ENCODE peak calls at places on chromosomes 12 and 14, in ten cellular contexts. C is cardiac fibroblast, T is substantia nigra, U is posterior cingulate gyrus, D is iris pigment epithelial cell, P is KBM-7, B is neural crest cell, N is ELR, X is PC-3, L is GM03348. S is an unnamed sample.
A peak's percentile ranks its signal among the peaks of the same experiment; 100 is the strongest.

GRCh38 chr14:23660290-23661226 is 24.4 kb downstream of the DHRS2 start:
- DNase-seq in N (no peak), C (no peak), L (no peak), X (no peak), B (no peak), T (no peak), U (peak; percentile 91), P (no peak), D (no peak), S (peak; percentile 40)

GRCh38 chr12:83015390-83016225 is 328.9 kb downstream of the TMTC2 start:
- DNase-seq in C (peak; percentile 49), B (no peak), P (no peak), T (no peak), N (no peak), X (no peak), L (no peak), D (peak; percentile 41), U (no peak), S (no peak)

GRCh38 chr12:91017511-91018263 is 12.9 kb upstream of the EPYC start:
- DNase-seq in P (no peak), C (no peak), X (no peak), B (no peak), N (no peak), U (no peak), L (no peak), T (no peak), D (no peak), S (no peak)

GRCh38 chr12:128008341-128008740 is 258.6 kb upstream of the TMEM132C start:
- DNase-seq in P (no peak), D (peak; percentile 50), T (no peak), U (no peak), N (peak; percentile 48), X (peak; percentile 86), B (no peak), L (no peak), C (no peak), S (no peak)

GRCh38 chr14:38481939-38482678 is 226.2 kb upstream of the CLEC14A start:
- DNase-seq in B (no peak), X (peak; percentile 66), C (peak; percentile 58), L (peak; percentile 32), T (no peak), P (no peak), U (no peak), N (peak; percentile 52), D (peak; percentile 74), S (no peak)

GRCh38 chr12:18629445-18629844 is 108.4 kb downstream of the PLCZ1 start:
- DNase-seq in C (no peak), L (no peak), N (no peak), D (no peak), X (peak; percentile 1), P (no peak), B (no peak), T (no peak), U (no peak), S (no peak)

GRCh38 chr12:27303139-27304111 is 29.2 kb upstream of the BMAL2 start:
- DNase-seq in X (peak; percentile 72), D (no peak), L (no peak), P (no peak), C (no peak), T (no peak), N (no peak), B (no peak), U (no peak), S (no peak)

GRCh38 chr12:8822298-8822697 is at the start of gene A2ML1:
- DNase-seq in C (no peak), D (no peak), X (peak; percentile 72), L (no peak), T (no peak), B (no peak), P (no peak), N (no peak), U (no peak), S (no peak)

GRCh38 chr14:75562494-75562893 is 15.9 kb upstream of the FLVCR2 start:
- DNase-seq in B (no peak), L (no peak), D (no peak), X (no peak), P (no peak), U (no peak), T (no peak), C (no peak), N (no peak), S (no peak)

GRCh38 chr12:1809606-1810140 is 10.7 kb upstream of the LRTM2 start:
- DNase-seq in D (no peak), L (no peak), N (no peak), P (no peak), C (no peak), T (no peak), U (peak; percentile 26), B (no peak), X (no peak), S (no peak)

GRCh38 chr12:121801601-121802484 is 2.0 kb upstream of the SETD1B start:
- DNase-seq in D (peak; percentile 63), N (no peak), X (peak; percentile 27), T (no peak), P (peak; percentile 62), B (no peak), U (no peak), L (no peak), C (peak; percentile 79), S (no peak)

GRCh38 chr12:113528606-113529005 is 56.9 kb upstream of the LHX5 start:
- DNase-seq in C (no peak), B (no peak), N (no peak), U (no peak), L (no peak), D (no peak), P (no peak), T (no peak), X (no peak), S (no peak)

GRCh38 chr12:116595186-116595585 is 36.0 kb downstream of the MAP1LC3B2 start:
- DNase-seq in B (no peak), X (no peak), L (peak; percentile 80), N (no peak), P (no peak), D (no peak), U (no peak), C (peak; percentile 79), T (no peak), S (no peak)

GRCh38 chr14:26984318-26985177 is 386.7 kb upstream of the NOVA1 start:
- DNase-seq in X (peak; percentile 78), N (peak; percentile 54), T (peak; percentile 57), C (peak; percentile 86), P (peak; percentile 54), L (peak; percentile 18), D (peak; percentile 60), U (no peak), B (peak; percentile 78), S (peak; percentile 39)

GRCh38 chr12:15527201-15527782 is 205.0 kb downstream of the PTPRO start:
- DNase-seq in L (no peak), B (no peak), N (peak; percentile 54), U (peak; percentile 86), D (peak; percentile 48), T (peak; percentile 2), C (peak; percentile 49), X (peak; percentile 53), P (peak; percentile 65), S (peak; percentile 41)

GRCh38 chr12:47811070-47811391 is 8.7 kb downstream of the HDAC7 start:
- DNase-seq in U (no peak), X (no peak), P (no peak), L (no peak), B (no peak), N (no peak), C (no peak), D (no peak), T (no peak), S (no peak)

GRCh38 chr14:102759416-102759815 is 17.8 kb upstream of the TRAF3 start:
- DNase-seq in U (no peak), N (peak; percentile 21), B (no peak), X (peak; percentile 20), T (no peak), C (peak; percentile 26), L (no peak), P (no peak), D (no peak), S (no peak)

S was measured in anterior cingulate cortex.